ENCODE peak calls at places on chromosomes 11 and 22, in nine cellular contexts. V is SIG-M5; P is non-pigmented ciliary epithelial cell; N is CD8-positive, alpha-beta memory T cell; Y is activated CD4-positive, CD25-positive, alpha-beta regulatory T cell; K is fibroblast of lung; Q is activated CD8-positive, alpha-beta memory T cell treated with anti-CD3 and anti-CD28 coated beads for 4 hours; J is C1 segment of cervical spinal cord; F is activated naive CD4-positive, alpha-beta T cell. G is an unnamed sample.

GRCh38 chr11:102306048-102306575 is 11.2 kb upstream of the BIRC3 start:
- DNase-seq in Q (no peak), K (peak), Y (no peak), P (no peak), F (no peak), N (no peak), V (no peak), J (no peak), G (no peak)

GRCh38 chr22:20244744-20245576 is 23.2 kb downstream of the RTN4R start:
- DNase-seq in K (no peak), N (peak), J (no peak), P (no peak), Y (peak), Q (no peak), F (peak), V (no peak), G (no peak)

GRCh38 chr22:27836181-27836580 is 34.6 kb upstream of the MN1 start:
- DNase-seq in J (no peak), K (peak), F (no peak), P (no peak), Y (no peak), V (no peak), N (no peak), Q (no peak), G (no peak)

GRCh38 chr11:33682446-33682845 is 18.2 kb downstream of the C11orf91 start:
- DNase-seq in J (no peak), N (no peak), P (no peak), Y (no peak), V (no peak), F (no peak), Q (no peak), K (no peak), G (no peak)

GRCh38 chr11:10473371-10473770 is 18.3 kb downstream of the AMPD3 start:
- DNase-seq in F (no peak), Q (no peak), P (no peak), K (no peak), N (no peak), J (no peak), Y (no peak), V (no peak), G (no peak)

GRCh38 chr11:3143136-3143880 is 21.8 kb downstream of the OSBPL5 start:
- DNase-seq in J (no peak), Y (no peak), V (no peak), Q (no peak), K (no peak), P (no peak), N (no peak), F (no peak), G (no peak)

GRCh38 chr22:21942407-21942895 is 10.2 kb downstream of the PPM1F start:
- DNase-seq in J (no peak), Y (no peak), K (peak), Q (no peak), F (no peak), P (peak), N (no peak), V (no peak), G (peak)

GRCh38 chr11:59551651-59552521 is 40.5 kb downstream of the OR4D9 start:
- DNase-seq in N (no peak), Q (no peak), Y (no peak), J (no peak), V (no peak), K (peak), P (no peak), F (no peak), G (no peak)

GRCh38 chr11:96033054-96033453 is 109.1 kb upstream of the MTMR2 start:
- DNase-seq in P (no peak), N (no peak), Y (no peak), K (no peak), F (no peak), J (no peak), Q (no peak), V (no peak), G (no peak)

GRCh38 chr11:36928621-36929020 is 330.6 kb upstream of the RAG2 start:
- DNase-seq in K (no peak), Q (no peak), P (no peak), Y (no peak), F (no peak), J (no peak), V (no peak), N (no peak), G (no peak)

GRCh38 chr22:22358686-22359085 is 114.1 kb downstream of the VPREB1 start:
- DNase-seq in Q (no peak), Y (no peak), P (no peak), V (no peak), K (no peak), N (no peak), F (no peak), J (no peak), G (no peak)

GRCh38 chr22:30301995-30302809 is 12.9 kb upstream of the CASTOR1 start:
- DNase-seq in P (no peak), Y (no peak), J (no peak), Q (no peak), N (no peak), V (no peak), F (no peak), K (peak), G (no peak)

GRCh38 chr11:120715239-120715638 is 203.7 kb downstream of the GRIK4 start:
- DNase-seq in Y (no peak), J (no peak), V (no peak), K (no peak), N (no peak), F (no peak), P (no peak), Q (no peak), G (no peak)

GRCh38 chr11:106076923-106077608 is at the start of gene KBTBD3:
- DNase-seq in J (peak), N (peak), F (peak), Y (peak), K (peak), V (peak), Q (peak), P (peak), G (peak)

GRCh38 chr22:39997939-39998726 is 3.4 kb downstream of the FAM83F start:
- DNase-seq in J (no peak), V (no peak), Q (no peak), P (no peak), N (no peak), Y (no peak), F (no peak), K (peak), G (no peak)

GRCh38 chr11:108967571-108967970 is 302.7 kb downstream of the DDX10 start:
- DNase-seq in F (no peak), K (peak), P (no peak), N (no peak), J (no peak), V (no peak), Y (no peak), Q (no peak), G (no peak)

GRCh38 chr11:71420455-71421241 is 27.5 kb downstream of the DHCR7 start:
- DNase-seq in F (no peak), P (peak), Y (no peak), Q (no peak), N (no peak), K (peak), V (no peak), J (no peak), G (no peak)

GRCh38 chr11:1111545-1112212 is 37.0 kb downstream of the MUC2 start:
- DNase-seq in Y (no peak), F (no peak), P (no peak), N (no peak), Q (no peak), V (no peak), K (no peak), J (no peak), G (no peak)

GRCh38 chr11:2797741-2798361 is 87.7 kb downstream of the CDKN1C start:
- DNase-seq in Q (no peak), N (no peak), Y (no peak), K (no peak), J (no peak), P (no peak), F (no peak), V (no peak), G (no peak)

GRCh38 chr11:70205049-70205725 is 2.1 kb downstream of the FADD start:
- DNase-seq in Q (no peak), P (no peak), V (no peak), Y (no peak), N (no peak), K (peak), J (no peak), F (no peak), G (no peak)

GRCh38 chr11:96314326-96315050 is 28.5 kb downstream of the MAML2 start:
- DNase-seq in F (no peak), Y (no peak), J (no peak), K (peak), P (no peak), N (no peak), V (no peak), Q (no peak), G (no peak)

GRCh38 chr11:117837070-117837776 is 12.7 kb upstream of the FXYD2 start:
- DNase-seq in Q (no peak), P (no peak), N (no peak), K (no peak), Y (no peak), J (no peak), F (no peak), V (no peak), G (no peak)

GRCh38 chr22:26079009-26079408 is 90.3 kb upstream of the SEZ6L start:
- DNase-seq in Q (no peak), J (no peak), P (no peak), F (no peak), N (no peak), V (no peak), K (peak), Y (no peak), G (no peak)

GRCh38 chr22:48340727-48341709 is 1486.7 kb downstream of the BRD1 start:
- DNase-seq in P (no peak), V (no peak), J (no peak), K (no peak), Y (no peak), Q (no peak), N (no peak), F (no peak), G (no peak)

GRCh38 chr11:63761173-63761572 is 7.4 kb downstream of the ZFTA start:
- DNase-seq in P (no peak), N (no peak), F (no peak), K (no peak), Q (no peak), J (no peak), V (no peak), Y (no peak), G (no peak)

GRCh38 chr22:47328550-47329243 is 566.2 kb downstream of the TBC1D22A start:
- DNase-seq in J (no peak), Y (no peak), V (no peak), F (no peak), N (no peak), Q (no peak), P (peak), K (peak), G (peak)

GRCh38 chr11:117145393-117145761 is 1.3 kb downstream of the PAFAH1B2 start:
- DNase-seq in J (no peak), F (no peak), Q (no peak), N (peak), K (peak), V (no peak), P (no peak), Y (no peak), G (no peak)

GRCh38 chr11:83087035-83087434 is 15.3 kb upstream of the RAB30 start:
- DNase-seq in Y (no peak), J (no peak), V (no peak), Q (no peak), P (no peak), N (no peak), K (peak), F (no peak), G (no peak)

GRCh38 chr11:117570701-117571100 is 226.3 kb downstream of the DSCAML1 start:
- DNase-seq in P (no peak), Q (no peak), V (no peak), N (no peak), Y (no peak), K (no peak), F (no peak), J (no peak), G (no peak)